ENCODE peak calls at places on chromosomes 7 and 10, in ten cellular contexts. P is central memory CD4-positive, alpha-beta T cell; T is ecto neural progenitor cell; C is T-helper 1 cell; R is occipital lobe; H is SW 1271; B is cerebellar nuclear complex; Y is ACHN; I is NCI-H2171 treated with DMSO at 0.1 percent for 48 hours; L is NCI-H748 treated with DMSO at 0.1 percent for 48 hours. X is an unnamed sample.

GRCh38 chr10:116247701-116248100 is 25.3 kb downstream of the GFRA1 start:
- DNase-seq in P (no peak), I (no peak), C (no peak), H (no peak), B (no peak), Y (peak), L (no peak), T (no peak), R (no peak), X (no peak)

GRCh38 chr10:73837072-73837471 is 25.7 kb upstream of the NDST2 start:
- DNase-seq in H (no peak), C (no peak), I (no peak), T (no peak), B (peak), R (no peak), P (no peak), L (no peak), Y (peak), X (no peak)

GRCh38 chr7:95367606-95368005 is 28.6 kb downstream of the PON3 start:
- DNase-seq in T (no peak), I (no peak), B (no peak), R (no peak), L (peak), C (no peak), P (no peak), H (no peak), Y (no peak), X (no peak)

GRCh38 chr7:152587366-152587765 is 88.6 kb downstream of the XRCC2 start:
- DNase-seq in C (no peak), H (no peak), P (no peak), T (no peak), I (no peak), L (no peak), B (no peak), Y (no peak), R (no peak), X (no peak)

GRCh38 chr10:71727429-71728217 is 8.0 kb upstream of the C10orf105 start:
- DNase-seq in T (no peak), Y (no peak), I (peak), C (peak), B (no peak), P (peak), H (no peak), R (no peak), L (no peak), X (peak)

GRCh38 chr7:107277331-107277730 is 108.5 kb downstream of the HBP1 start:
- DNase-seq in I (no peak), P (no peak), B (peak), Y (no peak), T (no peak), R (no peak), H (no peak), C (no peak), L (no peak), X (no peak)

GRCh38 chr10:30184397-30185033 is 125.1 kb upstream of the JCAD start:
- DNase-seq in C (no peak), P (no peak), R (no peak), B (no peak), L (no peak), I (no peak), Y (no peak), T (no peak), H (no peak), X (no peak)

GRCh38 chr7:129307592-129307991 is 82.8 kb downstream of the AHCYL2 start:
- DNase-seq in I (no peak), L (no peak), Y (no peak), P (no peak), H (no peak), R (no peak), C (no peak), B (no peak), T (no peak), X (no peak)

GRCh38 chr7:103695496-103695895 is 249.5 kb upstream of the SLC26A5 start:
- DNase-seq in P (no peak), C (no peak), R (no peak), H (no peak), Y (no peak), B (no peak), I (no peak), T (no peak), L (no peak), X (no peak)

GRCh38 chr7:18177815-18178660 is 150.4 kb upstream of the PRPS1L1 start:
- DNase-seq in R (no peak), H (no peak), T (no peak), L (no peak), Y (no peak), C (peak), B (no peak), P (no peak), I (no peak), X (peak)

GRCh38 chr10:95569368-95569767 is 8.2 kb upstream of the SORBS1 start:
- DNase-seq in R (no peak), L (no peak), P (no peak), H (no peak), B (no peak), I (no peak), C (no peak), Y (no peak), T (no peak), X (no peak)

GRCh38 chr7:5546626-5547025 is 123.0 kb upstream of the TNRC18 start:
- DNase-seq in R (no peak), C (no peak), I (no peak), H (no peak), L (no peak), P (no peak), B (peak), T (no peak), Y (no peak), X (no peak)